ENCODE peak calls at places on chromosome 13, in four cellular contexts. I is PC-9, S is GM23248, O is SK-N-SH. P is an unnamed sample. For H3K9me2, the result is how much of the 10 kb centered on the place peaks cover.

GRCh38 chr13:94662274-94662945 is 49.9 kb downstream of the SOX21 start:
- DNase-seq in I (no peak), S (no peak), O (peak), P (no peak)

GRCh38 chr13:24148414-24149305 is 11.9 kb upstream of the SPATA13 start:
- DNase-seq in I (peak), S (peak), O (no peak), P (peak)

GRCh38 chr13:24923305-24923640 is 159.3 kb downstream of the RNF17 start:
- DNase-seq in I (no peak), S (peak), O (peak), P (peak)

GRCh38 chr13:98997051-98997730 is 19.3 kb upstream of the DOCK9 start:
- DNase-seq in I (no peak), S (no peak), O (no peak), P (no peak)

GRCh38 chr13:43132911-43133310 is 109.5 kb downstream of the DNAJC15 start:
- DNase-seq in I (no peak), S (no peak), O (no peak), P (no peak)

GRCh38 chr13:53151692-53152421 is 123.2 kb downstream of the OLFM4 start:
- DNase-seq in I (peak), S (peak), O (peak), P (no peak)

GRCh38 chr13:34076943-34077703 is 259.2 kb downstream of the RFC3 start:
- DNase-seq in I (no peak), S (peak), O (peak), P (peak)

GRCh38 chr13:19882231-19882630 is 18.8 kb upstream of the ZMYM5 start:
- DNase-seq in I (no peak), S (no peak), O (no peak), P (no peak)

GRCh38 chr13:25901460-25902376 is 150.1 kb downstream of the SHISA2 start:
- DNase-seq in I (no peak), S (no peak), O (peak), P (peak)

GRCh38 chr13:78325585-78325984 is 277.8 kb downstream of the POU4F1 start:
- DNase-seq in I (no peak), S (no peak), O (peak), P (no peak)

DNA sequence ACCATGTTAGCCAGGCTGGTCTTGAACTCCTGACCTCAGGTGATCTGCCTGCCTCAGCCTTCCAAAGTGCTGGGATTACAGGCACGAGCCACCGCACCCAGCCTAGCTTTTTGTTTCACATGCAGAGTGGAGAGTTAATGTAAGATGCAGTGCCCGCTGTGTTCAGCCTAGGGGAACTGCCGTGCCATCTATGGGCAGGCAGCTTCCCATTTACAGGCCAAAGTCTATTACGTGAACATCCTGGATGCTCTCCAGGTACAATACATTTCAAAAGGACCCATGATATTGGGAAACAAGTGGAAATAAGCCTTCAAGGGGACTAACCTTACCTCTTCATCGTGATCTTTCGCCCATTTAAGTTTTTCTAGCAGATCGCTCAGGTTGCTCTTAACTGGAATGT is 10.1 kb downstream of the POGLUT2 start:
- DNase-seq in I (no peak), S (no peak), O (no peak), P (no peak)
- H2AFZ ChIP-seq in I (no peak), S (no peak), O (no peak), P (no peak)

GRCh38 chr13:35879111-35879510 is 252.1 kb downstream of the DCLK1 start:
- DNase-seq in I (no peak), S (no peak), O (no peak), P (no peak)
- H3K9me2 ChIP-seq in I (under half), S (under half), O (under half), P (under half)

DNA sequence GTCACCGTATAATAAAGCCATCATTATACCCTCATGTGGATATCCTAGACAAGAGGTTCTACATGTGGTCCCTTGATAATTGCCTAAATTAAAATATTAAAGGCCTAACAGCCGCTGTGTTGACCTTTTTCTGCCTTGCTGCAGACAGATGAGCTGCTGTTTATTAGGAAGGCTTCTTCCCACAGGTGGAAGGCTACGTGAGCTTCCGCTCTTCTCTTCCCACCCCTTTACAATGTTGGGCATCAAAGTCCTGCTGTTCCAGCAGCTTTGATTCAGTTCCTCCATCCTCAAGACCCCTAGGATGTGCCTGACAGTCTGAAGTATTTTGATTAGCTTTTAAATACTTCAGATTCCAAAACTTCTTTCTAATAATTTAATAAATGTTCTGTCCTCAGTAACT is 217.1 kb downstream of the PCCA start:
- DNase-seq in I (no peak), S (no peak), O (no peak), P (no peak)
- H2AFZ ChIP-seq in I (no peak), S (no peak), O (no peak), P (no peak)

GRCh38 chr13:90690458-90691063 is 656.9 kb upstream of the MIR17HG start:
- DNase-seq in I (no peak), S (peak), O (no peak), P (no peak)
- H3K9me2 ChIP-seq in I (under half), S (under half), O (under half), P (under half)

DNA sequence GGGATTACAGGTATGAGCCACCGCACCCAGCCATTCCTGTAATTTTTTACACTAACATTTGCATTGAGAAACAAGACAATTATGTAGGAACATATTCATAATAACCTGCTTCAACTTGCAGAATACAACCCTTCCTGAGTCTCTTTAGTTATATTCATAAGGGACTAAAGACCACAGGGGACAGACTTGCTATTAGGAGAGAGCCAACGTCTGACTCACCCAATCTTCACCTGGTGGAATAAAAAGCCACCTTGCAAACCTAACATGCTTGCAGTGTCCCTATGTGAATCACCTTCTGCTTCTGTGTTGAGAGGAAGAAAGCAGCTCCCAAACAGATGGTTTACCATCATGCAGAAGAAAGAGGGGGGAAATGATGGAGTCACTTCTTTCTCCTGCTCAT is 456.1 kb downstream of the PCDH9 start:
- DNase-seq in I (no peak), S (no peak), O (no peak), P (no peak)
- H2AFZ ChIP-seq in I (no peak), S (no peak), O (no peak), P (no peak)